ENCODE peak calls at places on chromosomes 3 and 15, in four cellular contexts. K, M, H and D are unnamed samples.

GRCh38 chr15:42156266-42156922 is at the start of gene PLA2G4F:
- DNase-seq in H (peak; percentile 68), K (no peak), M (no peak), D (no peak)

GRCh38 chr15:79505956-79506355 is 73.8 kb downstream of the MINAR1 start:
- DNase-seq in M (no peak), H (no peak), K (no peak), D (no peak)

GRCh38 chr3:9951598-9951961 is 628 bp downstream of the PRRT3 start:
- DNase-seq in H (no peak), K (no peak), M (no peak), D (no peak)

GRCh38 chr3:15899438-15899837 is 101.7 kb upstream of the ANKRD28 start:
- DNase-seq in K (no peak), M (peak; percentile 98), H (peak; percentile 41), D (no peak)

GRCh38 chr15:55552926-55553325 is 35.2 kb downstream of the PYGO1 start:
- DNase-seq in H (no peak), K (no peak), M (peak; percentile 84), D (no peak)

GRCh38 chr3:6578526-6578925 is 282.4 kb upstream of the GRM7 start:
- DNase-seq in K (no peak), M (no peak), H (no peak), D (no peak)

GRCh38 chr3:17891139-17891850 is 148.9 kb upstream of the TBC1D5 start:
- DNase-seq in H (peak; percentile 72), K (no peak), M (peak; percentile 44), D (no peak)

GRCh38 chr3:197820550-197821335 is 29.7 kb downstream of the LRCH3 start:
- DNase-seq in H (no peak), K (no peak), M (no peak), D (no peak)

GRCh38 chr3:16040991-16041390 is 133.5 kb upstream of the GALNT15 start:
- DNase-seq in K (no peak), M (no peak), H (no peak), D (no peak)

GRCh38 chr3:170539886-170540285 is 46.0 kb downstream of the SLC7A14 start:
- DNase-seq in K (no peak), H (peak; percentile 15), M (no peak), D (no peak)

GRCh38 chr3:133408961-133409360 is 9.1 kb downstream of the BFSP2 start:
- DNase-seq in M (peak; percentile 63), K (no peak), H (no peak), D (peak; percentile 18)

GRCh38 chr3:128170866-128171516 is 17.7 kb downstream of the EEFSEC start:
- DNase-seq in K (peak; percentile 22), H (peak; percentile 73), M (peak; percentile 62), D (no peak)

GRCh38 chr15:68209735-68210408 is 4.7 kb upstream of the CALML4 start:
- DNase-seq in M (no peak), K (no peak), H (no peak), D (no peak)

GRCh38 chr3:132084982-132085381 is 50.2 kb upstream of the CPNE4 start:
- DNase-seq in M (no peak), K (no peak), H (peak; percentile 34), D (no peak)

GRCh38 chr3:133937756-133938601 is 42.3 kb upstream of the RAB6B start:
- DNase-seq in M (peak; percentile 90), K (no peak), H (no peak), D (no peak)

GRCh38 chr3:151044706-151045105 is 40.8 kb upstream of the MED12L start:
- DNase-seq in H (no peak), M (peak; percentile 12), K (no peak), D (no peak)

GRCh38 chr3:48345946-48346572 is 12.6 kb upstream of the SPINK8 start:
- DNase-seq in M (no peak), H (no peak), K (no peak), D (no peak)

GRCh38 chr3:3160826-3161225 is 18.7 kb downstream of the CRBN start:
- DNase-seq in H (no peak), K (no peak), M (no peak), D (no peak)

GRCh38 chr15:90650117-90650955 is 66.8 kb upstream of the BLM start:
- DNase-seq in H (peak; percentile 22), M (peak; percentile 34), K (no peak), D (no peak)

GRCh38 chr3:46706771-46707582 is 5.8 kb downstream of the TMIE start:
- DNase-seq in K (no peak), M (no peak), H (no peak), D (no peak)

GRCh38 chr3:187811580-187812250 is 66.4 kb upstream of the BCL6 start:
- DNase-seq in M (peak; percentile 83), H (peak; percentile 43), K (no peak), D (no peak)

GRCh38 chr3:154304936-154305335 is 19.4 kb downstream of the DHX36 start:
- DNase-seq in H (no peak), M (no peak), K (no peak), D (no peak)

GRCh38 chr15:55402707-55403106 is 5.5 kb downstream of the CCPG1 start:
- DNase-seq in H (no peak), K (no peak), M (no peak), D (no peak)

GRCh38 chr3:167172377-167172776 is 207.7 kb downstream of the ZBBX start:
- DNase-seq in H (no peak), M (no peak), K (no peak), D (no peak)

GRCh38 chr3:193788189-193788946 is 195.4 kb downstream of the OPA1 start:
- DNase-seq in M (peak; percentile 44), H (peak; percentile 75), K (no peak), D (no peak)

GRCh38 chr3:129503387-129504010 is 24.9 kb upstream of the RHO start:
- DNase-seq in H (peak; percentile 70), K (no peak), M (no peak), D (no peak)

GRCh38 chr3:129504471-129505100 is 23.9 kb upstream of the RHO start:
- DNase-seq in H (no peak), M (no peak), K (no peak), D (no peak)

GRCh38 chr3:129506272-129506742 is 22.1 kb upstream of the RHO start:
- DNase-seq in M (no peak), K (no peak), H (no peak), D (no peak)

GRCh38 chr3:129507181-129507831 is 21.1 kb upstream of the RHO start:
- DNase-seq in H (no peak), K (no peak), M (no peak), D (no peak)

DNA sequence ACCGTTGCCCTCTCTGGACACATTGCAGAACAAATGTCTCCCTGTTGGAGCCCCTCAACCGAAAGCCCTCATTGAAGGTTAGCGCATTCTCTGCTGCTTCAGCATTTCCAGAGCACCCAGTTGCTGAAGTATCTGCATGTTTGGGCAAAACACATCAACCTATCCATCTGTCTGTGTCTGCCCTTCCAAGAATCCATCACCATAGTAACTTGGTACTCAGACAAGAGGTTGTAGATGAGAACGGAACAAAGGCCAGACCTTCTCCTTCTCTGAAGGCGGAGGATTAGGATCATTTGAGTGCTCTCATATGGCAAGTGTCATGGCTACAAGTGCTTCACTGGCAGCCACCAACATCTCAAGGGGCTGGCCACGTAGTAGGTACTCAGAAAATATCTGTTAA is 23.1 kb upstream of the RHO start:
- DNase-seq in M (no peak), H (no peak), K (no peak), D (no peak)
- H3K27ac ChIP-seq in M (no peak overlapping the region), H (no peak overlapping the region), K (no peak overlapping the region), D (no peak overlapping the region)

GRCh38 chr15:88255109-88255495 is 1.4 kb downstream of the NTRK3 start:
- DNase-seq in K (no peak), H (no peak), M (no peak), D (no peak)

GRCh38 chr15:88258021-88258641 is 1.6 kb upstream of the NTRK3 start:
- DNase-seq in M (no peak), H (no peak), K (no peak), D (no peak)

GRCh38 chr15:88255496-88256171 is 905 bp downstream of the NTRK3 start:
- DNase-seq in H (no peak), K (no peak), M (peak; percentile 66), D (no peak)

GRCh38 chr15:88256261-88257230 is at the start of gene NTRK3:
- DNase-seq in K (peak; percentile 15), H (no peak), M (peak; percentile 37), D (no peak)

GRCh38 chr15:88257311-88257901 is 867 bp upstream of the NTRK3 start:
- DNase-seq in H (no peak), K (no peak), M (no peak), D (no peak)
- TF ChIP-seq EZH2 in H (no peak), K (no peak), M (peak; percentile 65), D (peak; percentile 78)

GRCh38 chr15:93274276-93274675 is 185.3 kb upstream of the RGMA start:
- DNase-seq in M (no peak), H (no peak), K (no peak), D (no peak)

GRCh38 chr15:93270937-93271472 is 182.0 kb upstream of the RGMA start:
- DNase-seq in H (no peak), M (no peak), K (no peak), D (no peak)

GRCh38 chr15:93266291-93266690 is 177.3 kb upstream of the RGMA start:
- DNase-seq in M (no peak), K (no peak), H (no peak), D (no peak)

GRCh38 chr15:93271871-93272270 is 182.9 kb upstream of the RGMA start:
- DNase-seq in M (no peak), H (no peak), K (no peak), D (no peak)
- H3K36me3 ChIP-seq in M (no peaks in the 10 kb centered on the region), H (no peaks in the 10 kb centered on the region), K (no peaks in the 10 kb centered on the region), D (no peaks in the 10 kb centered on the region)

GRCh38 chr15:39628821-39629220 is 47.9 kb downstream of the THBS1 start:
- DNase-seq in H (no peak), M (no peak), K (no peak), D (no peak)
- H3K27ac ChIP-seq in H (peak overlapping the region; percentile 82), M (no peak overlapping the region), K (no peak overlapping the region), D (no peak overlapping the region)

DNA sequence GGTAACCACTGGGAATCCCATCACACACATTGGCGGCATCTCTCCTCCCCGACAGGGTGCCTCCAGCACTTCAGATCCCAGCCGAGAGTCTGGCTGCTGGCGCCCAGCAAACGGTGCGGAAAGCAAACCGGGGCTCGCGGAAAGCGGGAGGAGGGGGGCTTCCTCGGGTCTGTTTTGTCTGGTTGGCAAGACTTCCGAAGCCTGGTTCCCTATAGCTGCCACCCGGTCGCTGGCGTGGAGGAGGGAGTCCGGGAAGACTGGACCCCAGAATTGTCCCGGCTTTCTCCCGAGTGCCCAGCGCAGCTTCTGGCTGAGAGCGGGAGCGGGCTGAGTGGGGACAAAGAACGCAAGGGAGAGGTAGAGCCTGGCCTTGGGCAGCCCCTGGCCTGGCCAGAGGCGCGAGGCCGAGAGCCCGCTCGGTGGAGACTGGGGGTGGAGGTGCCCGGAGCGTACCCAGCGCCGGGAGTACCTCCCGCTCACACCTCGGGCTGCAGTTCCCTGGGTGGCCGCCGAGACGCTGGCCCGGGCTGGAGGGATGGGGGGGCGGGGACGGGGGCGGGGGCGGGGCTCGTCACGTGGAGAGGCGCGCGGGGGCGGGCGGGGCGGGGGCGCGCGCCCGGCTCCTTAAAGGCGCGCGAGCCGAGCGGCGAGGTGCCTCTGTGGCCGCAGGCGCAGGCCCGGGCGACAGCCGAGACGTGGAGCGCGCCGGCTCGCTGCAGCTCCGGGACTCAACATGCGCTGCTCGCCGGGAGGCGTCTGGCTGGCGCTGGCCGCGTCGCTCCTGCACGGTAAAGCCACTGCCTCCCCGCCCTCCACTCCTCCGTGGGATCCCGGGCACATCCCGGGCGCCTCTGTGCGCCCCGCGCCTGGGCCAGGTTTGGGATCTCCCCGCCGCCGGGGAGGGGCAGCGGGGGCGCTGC is at the start of gene CHRNA7:
- DNase-seq in M (peak; percentile 4), K (no peak), H (peak; percentile 31), D (no peak)
- TF ChIP-seq EZH2 in M (no peak), K (no peak), H (no peak), D (no peak)